ENCODE peak calls at places on chromosomes 13 and 19, in seven cellular contexts. P is Peyer's patch, Q is left ventricle myocardium inferior, K is small intestine, E is endodermal cell, B is tibial artery, J is uterus. L is an unnamed sample. For H3K36me3, the result is how much of the 10 kb centered on the place peaks cover.

GRCh38 chr19:5039642-5040543 is 71.0 kb downstream of the KDM4B start:
- DNase-seq in K (no peak), P (no peak), B (no peak), Q (no peak), J (no peak), E (no peak), L (no peak)

GRCh38 chr13:40288259-40288658 is 378.2 kb downstream of the FOXO1 start:
- DNase-seq in J (no peak), P (no peak), K (no peak), Q (no peak), B (no peak), E (no peak), L (peak)

GRCh38 chr19:28008695-28009094 is 1204.3 kb downstream of the UQCRFS1 start:
- DNase-seq in Q (no peak), J (no peak), B (no peak), P (no peak), E (peak), K (no peak), L (no peak)

GRCh38 chr19:7294571-7295212 is 478 bp upstream of the INSR start:
- DNase-seq in Q (peak), B (peak), E (peak), J (peak), P (peak), K (peak), L (peak)

GRCh38 chr13:76016799-76017198 is 380.7 kb downstream of the LMO7 start:
- DNase-seq in Q (no peak), E (peak), K (peak), P (peak), J (no peak), B (no peak), L (no peak)

GRCh38 chr19:6076675-6077463 is 33.4 kb downstream of the RFX2 start:
- DNase-seq in K (no peak), Q (no peak), B (no peak), J (no peak), E (no peak), P (peak), L (no peak)

GRCh38 chr19:13985771-13986347 is 20.3 kb downstream of the RFX1 start:
- DNase-seq in P (no peak), K (no peak), E (no peak), B (no peak), Q (no peak), J (no peak), L (no peak)

GRCh38 chr19:14555918-14556661 is 15.8 kb downstream of the NDUFB7 start:
- DNase-seq in Q (no peak), E (no peak), P (no peak), K (no peak), J (no peak), B (no peak), L (no peak)

GRCh38 chr13:102710261-102710679 is 15.4 kb upstream of the METTL21C start:
- DNase-seq in E (no peak), J (peak), Q (no peak), P (no peak), B (no peak), K (no peak), L (no peak)

GRCh38 chr19:13797870-13798269 is 2.6 kb downstream of the ZSWIM4 start:
- DNase-seq in J (peak), K (no peak), E (no peak), P (no peak), B (peak), Q (no peak), L (no peak)

GRCh38 chr13:99386911-99387788 is 80.0 kb upstream of the GPR183 start:
- DNase-seq in K (peak), E (peak), Q (peak), P (peak), B (no peak), J (no peak), L (no peak)

GRCh38 chr13:73169971-73170370 is 111.2 kb downstream of the KLF5 start:
- DNase-seq in J (no peak), K (no peak), E (peak), Q (no peak), B (no peak), P (no peak), L (no peak)

GRCh38 chr19:18131841-18132596 is 20.9 kb upstream of the PIK3R2 start:
- DNase-seq in P (no peak), E (peak), Q (no peak), J (no peak), B (no peak), K (no peak), L (no peak)

GRCh38 chr19:5595129-5595528 is 27.4 kb upstream of the TINCR start:
- DNase-seq in P (no peak), K (no peak), J (no peak), E (no peak), Q (no peak), B (no peak), L (no peak)

GRCh38 chr19:18597809-18598660 is 8.6 kb downstream of the CRLF1 start:
- DNase-seq in B (no peak), J (no peak), E (peak), K (no peak), P (no peak), Q (no peak), L (no peak)

GRCh38 chr19:35657904-35658700 is 8.2 kb upstream of the UPK1A start:
- DNase-seq in P (no peak), J (no peak), E (no peak), B (no peak), K (no peak), Q (no peak), L (no peak)

GRCh38 chr13:80341098-80341701 is at the start of gene SPRY2:
- DNase-seq in P (peak), J (peak), Q (peak), B (peak), E (peak), K (peak), L (peak)

GRCh38 chr19:30318936-30319335 is 53.2 kb upstream of the ZNF536 start:
- DNase-seq in P (no peak), B (no peak), E (peak), Q (no peak), J (no peak), K (no peak), L (no peak)

DNA sequence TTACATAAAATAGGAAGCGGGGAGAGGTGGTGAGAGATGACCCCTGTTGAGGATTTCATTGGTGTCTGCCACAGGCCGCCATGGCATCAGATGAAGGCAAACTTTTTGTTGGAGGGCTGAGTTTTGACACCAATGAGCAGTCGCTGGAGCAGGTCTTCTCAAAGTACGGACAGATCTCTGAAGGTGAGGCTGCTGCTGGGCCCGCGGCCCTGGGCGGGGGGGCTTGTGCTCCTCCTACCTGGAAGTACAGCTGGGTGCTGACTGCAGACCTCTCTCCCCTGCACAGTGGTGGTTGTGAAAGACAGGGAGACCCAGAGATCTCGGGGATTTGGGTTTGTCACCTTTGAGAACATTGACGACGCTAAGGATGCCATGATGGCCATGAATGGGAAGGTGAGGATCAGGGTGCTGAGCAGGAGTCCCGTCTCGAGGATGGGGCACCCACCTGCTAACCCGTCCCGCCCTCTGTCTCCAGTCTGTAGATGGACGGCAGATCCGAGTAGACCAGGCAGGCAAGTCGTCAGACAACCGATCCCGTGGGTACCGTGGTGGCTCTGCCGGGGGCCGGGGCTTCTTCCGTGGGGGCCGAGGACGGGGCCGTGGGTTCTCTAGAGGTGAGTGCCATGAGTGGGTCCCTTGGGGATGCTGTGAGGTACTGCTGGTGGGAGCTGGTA is 1.9 kb downstream of the CIRBP start:
- DNase-seq in E (no peak), K (no peak), Q (no peak), B (no peak), J (no peak), P (no peak), L (no peak)
- H3K36me3 ChIP-seq in E (under half), K (under half), Q (half or more), B (under half), J (under half), P (under half), L (under half)

GRCh38 chr19:10258080-10258710 is 6.2 kb downstream of the MRPL4 start:
- DNase-seq in J (no peak), P (no peak), B (no peak), K (no peak), E (no peak), Q (no peak), L (no peak)
- H3K36me3 ChIP-seq in J (under half), P (under half), B (half or more), K (under half), E (under half), Q (half or more), L (half or more)

GRCh38 chr19:46478356-46478986 is 7.1 kb upstream of the PNMA8A start:
- DNase-seq in Q (no peak), K (no peak), B (no peak), J (no peak), E (peak), P (no peak), L (no peak)
- H3K36me3 ChIP-seq in Q (under half), K (under half), B (under half), J (under half), E (under half), P (under half), L (under half)

DNA sequence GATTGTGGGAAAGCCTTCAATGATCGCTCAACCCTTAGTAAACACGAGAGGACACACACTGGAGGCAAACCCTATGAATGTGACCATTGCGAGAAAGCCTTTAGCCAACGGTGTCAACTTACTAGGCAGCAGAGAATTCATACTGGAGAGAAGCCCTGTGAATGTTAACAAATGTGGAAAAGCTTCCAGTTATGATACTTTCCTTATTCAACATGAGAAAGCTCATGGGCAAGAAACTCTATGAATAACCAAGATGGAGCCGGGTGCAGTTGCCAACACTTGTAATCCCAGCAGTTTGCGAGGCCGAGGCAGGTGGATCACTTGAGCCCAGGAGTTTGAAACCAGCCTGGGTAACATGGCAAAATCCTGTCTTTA is 15.8 kb upstream of the ZNF8 start:
- DNase-seq in Q (no peak), E (no peak), B (no peak), J (no peak), P (no peak), K (no peak), L (no peak)
- H3K36me3 ChIP-seq in Q (half or more), E (half or more), B (half or more), J (under half), P (under half), K (under half), L (half or more)

GRCh38 chr19:47142779-47143178 is 12.1 kb downstream of the SAE1 start:
- DNase-seq in Q (no peak), J (no peak), E (no peak), B (no peak), P (no peak), K (no peak), L (no peak)

GRCh38 chr19:47141695-47142094 is 11.1 kb downstream of the SAE1 start:
- DNase-seq in P (no peak), E (no peak), K (no peak), J (no peak), B (no peak), Q (no peak), L (no peak)

GRCh38 chr19:47144630-47145029 is 14.0 kb downstream of the SAE1 start:
- DNase-seq in K (no peak), P (no peak), J (no peak), B (no peak), E (no peak), Q (no peak), L (no peak)

GRCh38 chr19:47145639-47146486 is 15.2 kb downstream of the SAE1 start:
- DNase-seq in Q (no peak), B (no peak), K (no peak), P (no peak), J (no peak), E (no peak), L (no peak)

GRCh38 chr19:47143322-47144073 is 12.9 kb downstream of the SAE1 start:
- DNase-seq in K (no peak), B (no peak), J (no peak), E (no peak), Q (no peak), P (no peak), L (no peak)
- H3K36me3 ChIP-seq in K (under half), B (half or more), J (under half), E (half or more), Q (under half), P (under half), L (under half)

L was measured in heart left ventricle.